ENCODE peak calls at places on chromosomes 12 and 14, in five cellular contexts. J, A, W, Z and O are unnamed samples.

GRCh38 chr14:91357731-91358319 is 59.8 kb downstream of the CCDC88C start:
- DNase-seq in J (no peak), A (no peak), W (no peak), Z (no peak), O (no peak)

GRCh38 chr14:59407246-59407615 is 57.9 kb downstream of the GPR135 start:
- DNase-seq in J (no peak), A (no peak), W (no peak), Z (no peak), O (no peak)

GRCh38 chr14:75222208-75222701 is 45.8 kb upstream of the TMED10 start:
- DNase-seq in J (no peak), A (no peak), W (no peak), Z (no peak), O (no peak)

GRCh38 chr14:63496837-63497400 is 46.3 kb downstream of the PPP2R5E start:
- DNase-seq in J (no peak), A (no peak), W (no peak), Z (no peak), O (no peak)

GRCh38 chr12:65335021-65335714 is 56.7 kb downstream of the MSRB3 start:
- DNase-seq in J (no peak), A (no peak), W (no peak), Z (no peak), O (no peak)

GRCh38 chr14:86166541-86166940 is 636.6 kb downstream of the FLRT2 start:
- DNase-seq in J (no peak), A (no peak), W (no peak), Z (no peak), O (no peak)

GRCh38 chr14:93936245-93936644 is 9.1 kb downstream of the FAM181A start:
- DNase-seq in J (no peak), A (peak; percentile 68), W (no peak), Z (peak; percentile 24), O (no peak)

GRCh38 chr14:103031956-103032355 is 25.4 kb downstream of the CDC42BPB start:
- DNase-seq in J (no peak), A (peak; percentile 47), W (no peak), Z (no peak), O (no peak)

GRCh38 chr12:46915082-46915481 is 89.3 kb upstream of the SLC38A4 start:
- DNase-seq in J (no peak), A (no peak), W (no peak), Z (no peak), O (no peak)

GRCh38 chr12:44377443-44378160 is 498.5 kb downstream of the NELL2 start:
- DNase-seq in J (no peak), A (no peak), W (no peak), Z (no peak), O (no peak)

GRCh38 chr14:24095196-24096068 is 1.3 kb downstream of the PCK2 start:
- DNase-seq in J (peak; percentile 77), A (peak; percentile 30), W (peak; percentile 74), Z (peak; percentile 12), O (peak; percentile 11)

GRCh38 chr14:86961106-86961716 is 1031.8 kb downstream of the GALC start:
- DNase-seq in J (no peak), A (no peak), W (no peak), Z (no peak), O (no peak)

GRCh38 chr12:87320724-87321123 is 708.5 kb downstream of the C12orf50 start:
- DNase-seq in J (no peak), A (no peak), W (no peak), Z (no peak), O (no peak)

GRCh38 chr14:103232831-103233319 is 101.2 kb upstream of the EIF5 start:
- DNase-seq in J (no peak), A (no peak), W (no peak), Z (no peak), O (no peak)

GRCh38 chr12:58920956-58921861 is 905 bp upstream of the LRIG3 start:
- DNase-seq in J (no peak), A (no peak), W (no peak), Z (no peak), O (no peak)

GRCh38 chr14:72472845-72473244 is 421.1 kb downstream of the DPF3 start:
- DNase-seq in J (no peak), A (no peak), W (no peak), Z (no peak), O (no peak)

GRCh38 chr12:26630546-26631027 is 202.4 kb downstream of the ITPR2 start:
- DNase-seq in J (no peak), A (no peak), W (no peak), Z (no peak), O (no peak)

GRCh38 chr14:22980672-22981089 is 1.7 kb downstream of the AJUBA start:
- DNase-seq in J (no peak), A (no peak), W (peak; percentile 12), Z (peak; percentile 8), O (no peak)

GRCh38 chr14:32986791-32987545 is 48.3 kb downstream of the NPAS3 start:
- DNase-seq in J (no peak), A (peak; percentile 10), W (no peak), Z (no peak), O (no peak)

GRCh38 chr12:12985817-12986408 is 14.2 kb downstream of the HEBP1 start:
- DNase-seq in J (peak; percentile 12), A (no peak), W (peak; percentile 13), Z (no peak), O (no peak)

GRCh38 chr14:65252471-65253255 is 150.3 kb upstream of the MAX start:
- DNase-seq in J (no peak), A (no peak), W (no peak), Z (no peak), O (no peak)

GRCh38 chr12:53208877-53209463 is 1.9 kb upstream of the ITGB7 start:
- DNase-seq in J (peak; percentile 73), A (no peak), W (no peak), Z (no peak), O (peak; percentile 72)

GRCh38 chr12:117502633-117503032 is 141.2 kb upstream of the NOS1 start:
- DNase-seq in J (no peak), A (no peak), W (no peak), Z (no peak), O (no peak)

GRCh38 chr12:42372154-42372791 is 46.3 kb downstream of the PPHLN1 start:
- DNase-seq in J (peak; percentile 46), A (peak; percentile 24), W (peak; percentile 36), Z (peak; percentile 64), O (peak; percentile 34)

GRCh38 chr14:63833728-63834127 is 19.1 kb upstream of the SYNE2 start:
- DNase-seq in J (no peak), A (no peak), W (no peak), Z (no peak), O (no peak)

GRCh38 chr12:21984375-21984774 is 43.1 kb upstream of the ABCC9 start:
- DNase-seq in J (no peak), A (no peak), W (no peak), Z (no peak), O (no peak)

GRCh38 chr12:89544730-89545184 is 18.9 kb upstream of the POC1B start:
- DNase-seq in J (no peak), A (peak; percentile 72), W (no peak), Z (no peak), O (no peak)

GRCh38 chr14:102250636-102251035 is 54.3 kb downstream of the MOK start:
- DNase-seq in J (no peak), A (no peak), W (no peak), Z (no peak), O (no peak)